ENCODE peak calls at places on chromosomes 7 and 10, in seven cellular contexts. V is SK-N-SH, Q is HCT116, I is K562, F is PC-3, U is H9, G is fibroblast of lung. X is an unnamed sample.
A peak's percentile ranks its signal among the peaks of the same experiment; 100 is the strongest.

GRCh38 chr10:56317603-56318002 is 43.5 kb downstream of the ZWINT start:
- DNase-seq in V (no peak), Q (no peak), I (no peak), F (no peak), U (no peak), G (no peak), X (no peak)

GRCh38 chr7:89623018-89623672 is 531.1 kb upstream of the STEAP1 start:
- DNase-seq in V (peak; percentile 37), Q (peak; percentile 23), I (no peak), F (peak; percentile 52), U (peak; percentile 36), G (peak; percentile 3), X (peak; percentile 72)

GRCh38 chr7:45511721-45512422 is 62.3 kb upstream of the ADCY1 start:
- DNase-seq in V (no peak), Q (no peak), I (no peak), F (peak; percentile 6), U (no peak), G (no peak), X (no peak)

GRCh38 chr7:141838581-141838980 is 2.7 kb downstream of the PRSS37 start:
- DNase-seq in V (no peak), Q (no peak), I (peak; percentile 60), F (no peak), U (no peak), G (no peak), X (no peak)

GRCh38 chr10:22308390-22308789 is 7.8 kb upstream of the COMMD3 start:
- DNase-seq in V (no peak), Q (no peak), I (no peak), F (peak; percentile 94), U (no peak), G (no peak), X (no peak)

GRCh38 chr7:136403591-136403990 is 426.4 kb upstream of the MTPN start:
- DNase-seq in V (no peak), Q (no peak), I (no peak), F (no peak), U (no peak), G (no peak), X (no peak)

GRCh38 chr7:15801565-15801964 is 115.1 kb upstream of the MEOX2 start:
- DNase-seq in V (no peak), Q (no peak), I (no peak), F (no peak), U (no peak), G (peak; percentile 31), X (no peak)

GRCh38 chr10:125451319-125451718 is 231.6 kb downstream of the TEX36 start:
- DNase-seq in V (no peak), Q (no peak), I (no peak), F (no peak), U (no peak), G (no peak), X (no peak)

GRCh38 chr7:111476586-111477293 is 85.6 kb downstream of the IMMP2L start:
- DNase-seq in V (no peak), Q (no peak), I (peak; percentile 30), F (no peak), U (no peak), G (no peak), X (no peak)

GRCh38 chr10:359762-360161 is 224.5 kb downstream of the ZMYND11 start:
- DNase-seq in V (no peak), Q (no peak), I (no peak), F (no peak), U (no peak), G (no peak), X (no peak)

GRCh38 chr7:12674861-12675260 is 12.6 kb upstream of the ARL4A start:
- DNase-seq in V (peak; percentile 35), Q (no peak), I (peak; percentile 18), F (peak; percentile 57), U (peak; percentile 50), G (peak; percentile 66), X (peak; percentile 67)

GRCh38 chr10:119412244-119412750 is 130.2 kb downstream of the RGS10 start:
- DNase-seq in V (peak; percentile 96), Q (no peak), I (no peak), F (no peak), U (no peak), G (peak; percentile 95), X (no peak)

GRCh38 chr10:44937201-44938005 is 22.2 kb upstream of the RASSF4 start:
- DNase-seq in V (no peak), Q (no peak), I (no peak), F (no peak), U (peak; percentile 5), G (no peak), X (no peak)

GRCh38 chr10:50222199-50222598 is 29.1 kb downstream of the ASAH2 start:
- DNase-seq in V (no peak), Q (no peak), I (no peak), F (no peak), U (no peak), G (no peak), X (no peak)

GRCh38 chr7:81721428-81721827 is 48.4 kb downstream of the HGF start:
- DNase-seq in V (no peak), Q (no peak), I (no peak), F (peak; percentile 72), U (no peak), G (peak; percentile 32), X (no peak)

GRCh38 chr10:70093335-70093944 is 39.2 kb downstream of the AIFM2 start:
- DNase-seq in V (no peak), Q (no peak), I (no peak), F (no peak), U (no peak), G (no peak), X (no peak)

GRCh38 chr10:25176421-25176968 is 1.7 kb downstream of the GPR158 start:
- DNase-seq in V (peak; percentile 47), Q (no peak), I (no peak), F (no peak), U (peak; percentile 49), G (no peak), X (no peak)

DNA sequence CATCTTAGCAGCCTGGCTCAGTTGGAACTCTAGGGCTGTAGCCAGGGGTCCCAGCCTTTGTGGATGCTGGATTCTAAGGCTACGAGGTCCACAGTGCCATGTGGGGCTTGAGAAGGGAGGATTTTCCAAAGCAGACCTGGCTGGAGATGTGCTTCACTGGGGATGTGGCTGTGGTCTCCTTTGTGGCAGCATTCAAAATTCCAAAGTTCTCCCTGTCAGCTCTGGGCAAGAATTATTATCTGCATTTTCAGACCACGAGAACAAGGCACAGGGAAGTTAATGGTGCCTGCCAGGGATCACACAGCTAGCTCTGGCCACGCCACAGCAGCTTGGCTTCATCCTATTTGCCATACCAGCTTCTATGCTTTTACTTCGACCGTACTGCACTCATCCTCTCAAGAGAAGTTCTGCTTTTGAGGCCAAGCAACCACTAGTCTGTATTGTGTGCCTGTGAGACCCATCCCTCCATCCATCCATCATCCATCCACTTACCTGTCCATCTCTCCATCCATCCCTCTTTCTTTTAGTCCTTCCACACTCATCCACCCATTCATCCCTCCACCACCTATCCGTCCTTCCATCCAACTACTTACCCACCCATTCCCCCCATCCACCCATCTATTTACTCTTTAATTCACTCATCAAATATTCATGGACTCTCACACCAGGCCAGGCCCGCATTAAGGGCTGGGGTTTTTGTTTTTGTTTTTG is 71.5 kb downstream of the ZMIZ1 start:
- DNase-seq in V (no peak), Q (no peak), I (no peak), F (no peak), U (no peak), G (no peak), X (no peak)
- H3K79me2 ChIP-seq in V (peaks cover 84% of the 10 kb centered on the region), Q (no peaks in the 10 kb centered on the region), I (peaks cover 14% of the 10 kb centered on the region), F (no peaks in the 10 kb centered on the region), U (no peaks in the 10 kb centered on the region), G (peaks cover 61% of the 10 kb centered on the region), X (no peaks in the 10 kb centered on the region)

DNA sequence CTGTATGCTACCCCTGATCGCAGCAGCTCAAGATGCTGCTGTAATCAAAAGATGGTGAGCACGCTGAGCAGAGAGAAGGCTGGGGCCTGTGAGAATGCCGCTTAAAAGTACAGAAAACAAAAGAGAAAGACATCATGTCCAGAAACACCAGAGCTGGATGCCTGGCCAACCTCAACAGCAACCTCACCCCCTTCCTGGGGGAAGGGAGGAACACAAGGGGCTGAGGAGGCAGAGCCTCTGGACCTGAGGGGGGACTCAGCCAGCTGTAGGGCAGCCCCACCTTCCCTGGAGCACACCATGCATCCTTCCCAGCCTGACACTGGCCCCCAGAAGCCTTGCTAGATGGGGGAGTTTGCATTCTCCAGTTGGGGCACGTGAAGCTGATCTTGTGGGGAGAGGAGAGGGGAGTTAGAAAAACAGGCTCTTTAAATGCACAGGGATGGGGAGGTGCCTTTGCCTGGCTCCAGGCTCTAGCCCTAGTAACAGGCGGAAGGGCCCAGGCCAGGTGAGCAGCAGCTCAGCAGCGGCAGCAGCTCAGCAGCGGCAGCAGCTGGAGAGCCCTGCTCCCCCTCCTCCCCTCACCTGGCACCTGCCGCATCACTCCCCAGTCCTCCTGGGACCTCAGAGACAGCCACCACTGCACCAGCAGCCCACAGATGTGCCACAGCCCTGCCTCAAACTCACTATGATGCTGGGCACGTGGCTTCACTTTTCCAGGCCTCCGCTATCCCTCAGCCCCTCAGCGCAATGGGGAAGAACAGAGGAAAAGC is 156.3 kb downstream of the NEURL1 start:
- DNase-seq in V (no peak), Q (no peak), I (no peak), F (no peak), U (no peak), G (no peak), X (no peak)
- H3K79me2 ChIP-seq in V (no peaks in the 10 kb centered on the region), Q (no peaks in the 10 kb centered on the region), I (no peaks in the 10 kb centered on the region), F (no peaks in the 10 kb centered on the region), U (no peaks in the 10 kb centered on the region), G (peaks cover 80% of the 10 kb centered on the region), X (no peaks in the 10 kb centered on the region)

GRCh38 chr7:74480861-74481417 is 27.2 kb downstream of the GTF2IRD1 start:
- DNase-seq in V (no peak), Q (no peak), I (no peak), F (no peak), U (no peak), G (peak; percentile 86), X (no peak)

GRCh38 chr7:74483402-74484336 is 30.0 kb downstream of the GTF2IRD1 start:
- DNase-seq in V (no peak), Q (no peak), I (no peak), F (peak; percentile 36), U (no peak), G (peak; percentile 59), X (no peak)

GRCh38 chr7:74482629-74483401 is 29.1 kb downstream of the GTF2IRD1 start:
- DNase-seq in V (no peak), Q (peak; percentile 57), I (no peak), F (no peak), U (no peak), G (peak; percentile 99), X (no peak)

GRCh38 chr7:74479961-74480829 is 26.5 kb downstream of the GTF2IRD1 start:
- DNase-seq in V (peak; percentile 95), Q (no peak), I (no peak), F (no peak), U (peak; percentile 81), G (peak; percentile 90), X (no peak)

GRCh38 chr7:74481458-74482324 is 28.0 kb downstream of the GTF2IRD1 start:
- DNase-seq in V (peak; percentile 61), Q (no peak), I (no peak), F (no peak), U (no peak), G (peak; percentile 30), X (no peak)
- H3K79me2 ChIP-seq in V (peaks cover 78% of the 10 kb centered on the region), Q (peaks cover 57% of the 10 kb centered on the region), I (no peaks in the 10 kb centered on the region), F (peaks cover 65% of the 10 kb centered on the region), U (peaks cover 2% of the 10 kb centered on the region), G (peaks cover 4% of the 10 kb centered on the region), X (no peaks in the 10 kb centered on the region)

DNA sequence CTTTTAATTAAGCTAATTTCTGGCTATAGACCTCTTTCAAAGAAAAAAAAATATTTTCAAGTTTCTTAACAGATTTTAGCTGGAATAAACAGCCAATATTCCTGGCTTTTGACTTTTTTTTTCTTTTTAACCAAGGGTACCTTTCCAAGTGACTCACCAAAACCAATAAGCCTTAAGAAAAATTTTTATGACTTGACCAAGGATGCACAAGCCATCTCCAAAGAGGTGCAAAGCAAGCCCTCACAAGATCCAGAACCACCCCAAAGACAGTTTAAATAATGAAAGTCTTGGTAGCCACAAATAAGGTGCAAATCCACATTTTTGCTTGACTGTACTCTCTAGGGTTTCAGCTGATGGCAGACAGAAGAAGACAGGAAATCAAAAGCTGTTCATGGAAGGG is 76.5 kb downstream of the MAPK8 start:
- DNase-seq in V (no peak), Q (no peak), I (no peak), F (no peak), U (no peak), G (no peak), X (no peak)
- H3K79me2 ChIP-seq in V (peaks cover 74% of the 10 kb centered on the region), Q (no peaks in the 10 kb centered on the region), I (peaks cover 46% of the 10 kb centered on the region), F (no peaks in the 10 kb centered on the region), U (peaks cover 2% of the 10 kb centered on the region), G (peaks cover 2% of the 10 kb centered on the region), X (no peaks in the 10 kb centered on the region)